ENCODE peak calls at places on chromosome 6, in ten cellular contexts. N, D, R, F, K, L, O, Y, E and H are unnamed samples. For H3K36me3, the result is how much of the 10 kb centered on the place peaks cover.

GRCh38 chr6:21556968-21557721 is 36.4 kb upstream of the SOX4 start:
- DNase-seq in N (no peak), D (no peak), R (no peak), F (no peak), K (no peak), L (no peak), O (no peak), Y (no peak), E (no peak), H (no peak)

GRCh38 chr6:107369493-107369892 is 89.9 kb downstream of the PDSS2 start:
- DNase-seq in N (no peak), D (no peak), R (no peak), F (no peak), K (no peak), L (no peak), O (no peak), Y (no peak), E (no peak), H (no peak)

GRCh38 chr6:112618796-112619195 is 271.7 kb downstream of the RFPL4B start:
- DNase-seq in N (no peak), D (no peak), R (no peak), F (no peak), K (no peak), L (no peak), O (no peak), Y (no peak), E (no peak), H (peak)

GRCh38 chr6:107612762-107613415 is 123.0 kb downstream of the SOBP start:
- DNase-seq in N (no peak), D (no peak), R (peak), F (no peak), K (no peak), L (no peak), O (no peak), Y (no peak), E (no peak), H (peak)

GRCh38 chr6:131628726-131629125 is 684 bp upstream of the MED23 start:
- DNase-seq in N (no peak), D (no peak), R (no peak), F (no peak), K (no peak), L (no peak), O (no peak), Y (no peak), E (no peak), H (no peak)

GRCh38 chr6:76639941-76640340 is 567.5 kb upstream of the IMPG1 start:
- DNase-seq in N (no peak), D (no peak), R (no peak), F (no peak), K (no peak), L (no peak), O (no peak), Y (no peak), E (no peak), H (no peak)

GRCh38 chr6:116482780-116483179 is 21.6 kb downstream of the CALHM6 start:
- DNase-seq in N (no peak), D (no peak), R (no peak), F (no peak), K (no peak), L (no peak), O (no peak), Y (no peak), E (no peak), H (no peak)

GRCh38 chr6:136975089-136975715 is 53.1 kb downstream of the SLC35D3 start:
- DNase-seq in N (no peak), D (no peak), R (no peak), F (no peak), K (no peak), L (no peak), O (no peak), Y (no peak), E (no peak), H (no peak)

GRCh38 chr6:142913036-142913510 is 31.9 kb downstream of the HIVEP2 start:
- DNase-seq in N (no peak), D (no peak), R (no peak), F (no peak), K (no peak), L (no peak), O (peak), Y (no peak), E (no peak), H (no peak)

GRCh38 chr6:138600261-138600660 is 101.0 kb upstream of the NHSL1 start:
- DNase-seq in N (no peak), D (no peak), R (no peak), F (no peak), K (no peak), L (no peak), O (no peak), Y (no peak), E (no peak), H (no peak)

GRCh38 chr6:75327807-75328206 is 43.2 kb upstream of the TMEM30A start:
- DNase-seq in N (no peak), D (no peak), R (no peak), F (no peak), K (no peak), L (no peak), O (no peak), Y (no peak), E (no peak), H (no peak)

GRCh38 chr6:25899580-25900408 is 25.8 kb upstream of the SLC17A3 start:
- DNase-seq in N (no peak), D (no peak), R (no peak), F (no peak), K (no peak), L (no peak), O (no peak), Y (no peak), E (no peak), H (no peak)

GRCh38 chr6:5846889-5847288 is 159.8 kb downstream of the NRN1 start:
- DNase-seq in N (no peak), D (no peak), R (no peak), F (no peak), K (no peak), L (no peak), O (no peak), Y (no peak), E (no peak), H (no peak)

GRCh38 chr6:53065266-53066058 is at the start of gene FBXO9:
- DNase-seq in N (peak), D (peak), R (peak), F (no peak), K (peak), L (peak), O (no peak), Y (peak), E (peak), H (peak)

GRCh38 chr6:53066059-53066406 is 829 bp downstream of the FBXO9 start:
- DNase-seq in N (no peak), D (peak), R (peak), F (peak), K (peak), L (peak), O (no peak), Y (peak), E (peak), H (peak)

GRCh38 chr6:53066874-53067273 is 1.7 kb downstream of the FBXO9 start:
- DNase-seq in N (no peak), D (no peak), R (no peak), F (no peak), K (peak), L (no peak), O (no peak), Y (no peak), E (no peak), H (no peak)

GRCh38 chr6:53062369-53062639 is 2.9 kb upstream of the FBXO9 start:
- DNase-seq in N (no peak), D (no peak), R (no peak), F (no peak), K (no peak), L (no peak), O (no peak), Y (no peak), E (no peak), H (no peak)

DNA sequence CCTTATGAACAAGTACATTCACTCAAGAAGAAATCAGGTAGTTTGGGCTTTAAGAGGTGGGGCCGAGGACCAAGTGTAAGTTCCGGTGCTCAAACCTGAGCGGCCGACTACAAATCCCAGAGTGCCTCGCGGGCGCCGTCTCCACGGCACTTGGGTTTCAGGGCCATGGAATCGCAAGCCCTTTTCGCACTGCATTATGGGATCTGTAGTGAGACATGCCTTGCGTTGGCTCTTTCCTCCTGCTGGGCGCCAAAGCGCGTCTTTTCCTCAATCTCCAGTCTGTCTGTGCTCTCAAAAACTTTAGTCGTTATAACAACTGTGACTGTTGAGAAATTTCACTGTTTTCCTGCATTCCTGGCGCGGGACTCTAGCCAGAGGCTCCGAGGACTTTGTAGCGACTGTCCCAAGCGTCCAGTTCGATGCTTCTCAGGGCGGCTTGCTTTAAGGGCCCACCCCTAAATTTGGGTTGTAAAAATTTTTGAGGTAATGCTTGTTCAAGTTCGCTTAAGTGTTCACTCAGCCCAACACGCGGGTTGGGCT is 408 bp upstream of the FBXO9 start:
- DNase-seq in N (peak), D (peak), R (peak), F (peak), K (peak), L (peak), O (peak), Y (peak), E (peak), H (peak)
- TF ChIP-seq POLR2A in N (peak), D (no peak), R (no peak), F (no peak), K (no peak), L (no peak), O (no peak), Y (no peak), E (no peak), H (no peak)

GRCh38 chr6:49570474-49571079 is 20.1 kb downstream of the C6orf141 start:
- DNase-seq in N (no peak), D (no peak), R (no peak), F (no peak), K (no peak), L (no peak), O (no peak), Y (no peak), E (no peak), H (no peak)
- TF ChIP-seq CTCF in N (no peak), D (no peak), R (no peak), F (no peak), K (peak), L (peak), O (no peak), Y (no peak), E (no peak), H (no peak)

GRCh38 chr6:152330984-152331383 is 306.2 kb downstream of the SYNE1 start:
- DNase-seq in N (no peak), D (no peak), R (no peak), F (no peak), K (no peak), L (no peak), O (no peak), Y (no peak), E (no peak), H (no peak)
- H3K36me3 ChIP-seq in N (under half), D (under half), R (under half), F (under half), K (under half), L (under half), O (under half), Y (under half), E (under half), H (under half)

GRCh38 chr6:148342146-148343027 is at the start of gene SASH1:
- DNase-seq in N (peak), D (peak), R (peak), F (peak), K (no peak), L (peak), O (peak), Y (peak), E (peak), H (peak)
- TF ChIP-seq POLR2A in N (no peak), D (peak), R (no peak), F (no peak), K (no peak), L (peak), O (no peak), Y (no peak), E (peak), H (no peak)

GRCh38 chr6:87829622-87830121 is 127.6 kb upstream of the AKIRIN2 start:
- DNase-seq in N (no peak), D (no peak), R (no peak), F (no peak), K (no peak), L (no peak), O (no peak), Y (no peak), E (no peak), H (no peak)

GRCh38 chr6:87830834-87831374 is 128.9 kb upstream of the AKIRIN2 start:
- DNase-seq in N (no peak), D (no peak), R (no peak), F (no peak), K (no peak), L (no peak), O (no peak), Y (no peak), E (no peak), H (no peak)

GRCh38 chr6:87827291-87827690 is 125.3 kb upstream of the AKIRIN2 start:
- DNase-seq in N (no peak), D (no peak), R (no peak), F (no peak), K (no peak), L (no peak), O (no peak), Y (no peak), E (no peak), H (no peak)

GRCh38 chr6:87828044-87828443 is 126.0 kb upstream of the AKIRIN2 start:
- DNase-seq in N (no peak), D (no peak), R (no peak), F (no peak), K (no peak), L (no peak), O (no peak), Y (no peak), E (no peak), H (no peak)

DNA sequence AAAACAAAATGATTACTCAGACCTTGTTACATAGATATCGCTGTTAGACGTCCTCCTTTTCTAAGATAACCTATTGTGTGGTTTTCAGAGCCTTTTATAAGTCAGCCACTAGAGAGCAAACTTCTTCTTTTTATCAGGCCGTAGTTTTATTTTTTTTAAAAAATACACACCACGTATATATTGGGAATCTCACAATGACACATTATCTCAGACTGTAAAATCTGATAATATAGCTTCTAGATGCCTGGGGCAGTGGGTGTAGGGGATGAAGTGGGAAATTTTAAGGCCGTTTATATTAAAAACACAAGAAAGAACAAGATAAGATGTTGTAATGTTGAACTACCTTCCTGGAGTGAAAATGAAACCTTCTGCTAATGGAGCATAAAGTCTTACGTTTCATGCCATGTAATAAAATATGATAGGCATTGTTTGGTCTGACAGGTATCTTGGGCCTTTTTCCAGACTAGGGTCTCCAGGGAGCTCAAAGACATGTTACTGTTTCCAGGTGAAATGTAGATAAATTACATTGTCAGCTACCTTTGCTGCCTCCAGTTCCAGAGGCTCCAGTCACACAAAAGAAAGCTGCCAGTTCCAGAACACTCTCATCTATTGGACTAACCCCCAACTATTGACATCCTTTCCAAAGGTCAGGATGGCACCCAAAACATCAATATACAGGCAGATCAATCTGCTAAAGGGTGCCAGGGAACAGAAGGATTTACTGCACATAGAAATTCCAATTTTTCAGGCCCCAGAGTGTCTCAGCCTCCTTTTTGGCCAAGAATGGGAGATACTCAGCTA is 130.2 kb upstream of the AKIRIN2 start:
- DNase-seq in N (no peak), D (no peak), R (no peak), F (no peak), K (no peak), L (no peak), O (peak), Y (no peak), E (no peak), H (no peak)
- TF ChIP-seq CTCF in N (peak), D (peak), R (peak), F (peak), K (no peak), L (peak), O (peak), Y (no peak), E (peak), H (peak)

GRCh38 chr6:127447780-127448179 is 11.4 kb downstream of the KIAA0408 start:
- DNase-seq in N (no peak), D (no peak), R (no peak), F (no peak), K (no peak), L (no peak), O (no peak), Y (no peak), E (no peak), H (no peak)

GRCh38 chr6:127446356-127446755 is 12.8 kb downstream of the KIAA0408 start:
- DNase-seq in N (no peak), D (no peak), R (no peak), F (no peak), K (no peak), L (no peak), O (no peak), Y (no peak), E (no peak), H (no peak)

DNA sequence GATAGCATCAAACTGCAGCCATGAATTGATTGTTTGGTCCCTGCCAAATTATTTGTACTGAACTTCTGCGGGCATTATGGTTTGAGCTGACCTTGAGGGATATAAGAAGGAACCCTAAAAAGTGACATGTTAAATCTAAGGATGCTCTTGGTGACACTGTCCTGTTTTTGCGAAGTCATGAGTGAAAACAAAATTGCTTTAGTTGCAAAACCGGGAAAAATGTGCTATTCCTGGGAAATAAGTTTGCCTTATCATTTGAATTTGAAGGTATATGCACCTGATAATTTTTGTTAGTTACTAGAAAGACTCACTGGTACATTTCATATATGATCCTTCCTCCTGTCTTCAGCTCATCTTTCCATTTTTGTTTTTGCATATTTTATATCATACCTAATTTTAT is 7.8 kb downstream of the KIAA0408 start:
- DNase-seq in N (no peak), D (no peak), R (no peak), F (no peak), K (no peak), L (no peak), O (no peak), Y (no peak), E (no peak), H (no peak)
- H3K36me3 ChIP-seq in N (under half), D (under half), R (under half), F (under half), K (under half), L (under half), O (under half), Y (under half), E (under half), H (under half)

DNA sequence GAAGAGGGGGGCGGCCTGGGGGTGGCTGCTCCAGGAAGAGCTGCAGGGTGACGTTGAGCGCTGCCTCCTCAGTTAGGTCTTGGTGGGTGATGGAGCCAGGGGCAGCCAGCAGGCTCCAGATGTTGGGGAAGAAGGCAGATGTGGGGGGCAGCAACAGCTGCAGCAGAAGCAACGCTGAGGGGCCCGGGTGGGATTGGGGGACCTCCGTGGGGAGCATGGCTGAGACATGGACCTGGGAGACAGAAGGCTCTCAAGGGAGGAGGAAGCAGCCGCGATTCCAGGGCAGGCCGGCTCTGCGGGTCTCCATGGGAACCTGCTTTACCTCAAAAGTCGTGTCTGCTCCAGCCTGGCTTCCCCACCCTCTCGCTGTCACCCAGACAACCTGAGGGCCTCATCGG is 566 bp downstream of the VWA7 start:
- DNase-seq in N (no peak), D (no peak), R (no peak), F (peak), K (no peak), L (no peak), O (no peak), Y (no peak), E (no peak), H (no peak)
- TF ChIP-seq POLR2A in N (no peak), D (no peak), R (no peak), F (no peak), K (no peak), L (no peak), O (no peak), Y (no peak), E (no peak), H (no peak)

DNA sequence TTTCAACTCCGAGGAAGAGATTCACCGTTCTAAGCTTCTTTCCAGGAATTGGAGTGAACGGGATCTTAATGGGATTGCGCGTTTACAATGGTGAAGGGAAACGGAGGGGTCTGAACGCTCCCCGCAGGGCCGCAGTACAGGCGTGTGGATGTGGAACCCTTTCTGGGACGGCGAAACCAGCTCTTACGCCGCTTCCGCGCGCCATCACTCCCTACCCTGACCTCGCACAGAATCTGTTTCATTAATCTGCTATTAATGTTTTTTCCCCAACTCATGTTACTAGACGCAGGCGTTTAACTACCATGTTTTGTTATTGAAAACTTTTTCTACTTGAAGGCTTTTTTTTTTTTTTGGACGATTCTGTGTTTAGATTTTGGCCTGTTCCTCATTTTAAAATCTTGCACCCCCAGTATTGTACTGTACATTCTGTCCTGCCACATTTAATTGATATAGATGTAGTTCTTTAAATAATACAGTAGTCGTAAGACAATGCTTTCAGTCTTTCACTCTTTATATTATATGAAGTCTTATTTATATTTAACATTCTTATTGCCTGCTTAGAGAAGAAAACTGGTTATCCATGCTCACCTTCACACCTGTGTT is 691 bp upstream of the SUPT3H start:
- DNase-seq in N (no peak), D (no peak), R (peak), F (no peak), K (peak), L (peak), O (no peak), Y (no peak), E (no peak), H (peak)
- TF ChIP-seq CTCF in N (no peak), D (no peak), R (no peak), F (no peak), K (no peak), L (no peak), O (no peak), Y (no peak), E (no peak), H (no peak)